ENCODE peak calls at places on chromosomes 16 and 17, in six cellular contexts. I is RWPE2, S is fibroblast of lung, O is A673, F is MM.1S, T is mesenchymal stem cell. A is an unnamed sample.
A peak's percentile ranks its signal among the peaks of the same experiment; 100 is the strongest.

GRCh38 chr17:77420476-77420803 is 279.7 kb downstream of the SEC14L1 start:
- DNase-seq in I (no peak), S (no peak), O (no peak), F (no peak), T (no peak), A (peak; percentile 33)

GRCh38 chr16:57470683-57471082 is 8.2 kb downstream of the POLR2C start:
- DNase-seq in I (no peak), S (no peak), O (no peak), F (no peak), T (peak; percentile 48), A (no peak)

GRCh38 chr17:78329263-78330059 is 30.4 kb downstream of the SOCS3 start:
- DNase-seq in I (no peak), S (peak; percentile 86), O (no peak), F (no peak), T (peak; percentile 85), A (peak; percentile 99)

GRCh38 chr17:58007781-58008706 is 998 bp upstream of the SRSF1 start:
- DNase-seq in I (no peak), S (no peak), O (no peak), F (no peak), T (no peak), A (no peak)

GRCh38 chr16:57540387-57540786 is 2.1 kb upstream of the ADGRG5 start:
- DNase-seq in I (peak; percentile 30), S (no peak), O (no peak), F (no peak), T (no peak), A (no peak)

GRCh38 chr16:46920402-46921068 is 36.4 kb downstream of the GPT2 start:
- DNase-seq in I (no peak), S (no peak), O (no peak), F (no peak), T (no peak), A (no peak)

GRCh38 chr16:56514845-56515244 is 5.0 kb downstream of the BBS2 start:
- DNase-seq in I (no peak), S (no peak), O (no peak), F (no peak), T (peak; percentile 4), A (no peak)

GRCh38 chr16:59263980-59264379 is 529.9 kb upstream of the GOT2 start:
- DNase-seq in I (no peak), S (no peak), O (no peak), F (no peak), T (no peak), A (peak; percentile 78)

GRCh38 chr17:59842901-59843652 is 49.7 kb downstream of the TUBD1 start:
- DNase-seq in I (peak; percentile 76), S (peak; percentile 98), O (no peak), F (no peak), T (peak; percentile 98), A (no peak)

GRCh38 chr17:82463391-82463790 is 4.8 kb downstream of the NARF start:
- DNase-seq in I (no peak), S (no peak), O (no peak), F (no peak), T (no peak), A (no peak)

GRCh38 chr17:42422958-42423712 is at the start of gene CAVIN1:
- DNase-seq in I (peak; percentile 98), S (peak; percentile 98), O (peak; percentile 87), F (no peak), T (peak; percentile 96), A (peak; percentile 98)

GRCh38 chr17:7586673-7587419 is 3.0 kb downstream of the SOX15 start:
- DNase-seq in I (no peak), S (no peak), O (peak; percentile 69), F (no peak), T (no peak), A (no peak)

GRCh38 chr17:56834380-56835258 is 668 bp downstream of the DGKE start:
- DNase-seq in I (peak; percentile 75), S (peak; percentile 27), O (no peak), F (peak; percentile 85), T (peak; percentile 61), A (peak; percentile 53)
- H3K27ac ChIP-seq in I (peak overlapping the region; percentile 50), S (peak overlapping the region; percentile 91), O (peak overlapping the region; percentile 67), F (peak overlapping the region; percentile 81), T (no peak overlapping the region), A (peak overlapping the region; percentile 47)

GRCh38 chr16:84673203-84673535 is 24.9 kb downstream of the KLHL36 start:
- DNase-seq in I (peak; percentile 90), S (no peak), O (no peak), F (no peak), T (no peak), A (no peak)
- H3K4me1 ChIP-seq in I (peaks cover 17% of the 10 kb centered on the region), S (no peaks in the 10 kb centered on the region), O (peaks cover 1% of the 10 kb centered on the region), F (no peaks in the 10 kb centered on the region), T (peaks cover 5% of the 10 kb centered on the region), A (no peaks in the 10 kb centered on the region)

GRCh38 chr16:1929578-1930337 is 11.5 kb upstream of the HS3ST6 start:
- DNase-seq in I (no peak), S (peak; percentile 67), O (peak; percentile 89), F (peak; percentile 88), T (peak; percentile 73), A (peak; percentile 81)

GRCh38 chr16:1924095-1924494 is 5.9 kb upstream of the HS3ST6 start:
- DNase-seq in I (no peak), S (no peak), O (no peak), F (no peak), T (no peak), A (no peak)

GRCh38 chr16:1923299-1924034 is 5.3 kb upstream of the HS3ST6 start:
- DNase-seq in I (no peak), S (peak; percentile 21), O (peak; percentile 85), F (no peak), T (peak; percentile 62), A (peak; percentile 81)

GRCh38 chr16:1929105-1929504 is 10.9 kb upstream of the HS3ST6 start:
- DNase-seq in I (no peak), S (no peak), O (peak; percentile 41), F (peak; percentile 31), T (no peak), A (peak; percentile 56)

DNA sequence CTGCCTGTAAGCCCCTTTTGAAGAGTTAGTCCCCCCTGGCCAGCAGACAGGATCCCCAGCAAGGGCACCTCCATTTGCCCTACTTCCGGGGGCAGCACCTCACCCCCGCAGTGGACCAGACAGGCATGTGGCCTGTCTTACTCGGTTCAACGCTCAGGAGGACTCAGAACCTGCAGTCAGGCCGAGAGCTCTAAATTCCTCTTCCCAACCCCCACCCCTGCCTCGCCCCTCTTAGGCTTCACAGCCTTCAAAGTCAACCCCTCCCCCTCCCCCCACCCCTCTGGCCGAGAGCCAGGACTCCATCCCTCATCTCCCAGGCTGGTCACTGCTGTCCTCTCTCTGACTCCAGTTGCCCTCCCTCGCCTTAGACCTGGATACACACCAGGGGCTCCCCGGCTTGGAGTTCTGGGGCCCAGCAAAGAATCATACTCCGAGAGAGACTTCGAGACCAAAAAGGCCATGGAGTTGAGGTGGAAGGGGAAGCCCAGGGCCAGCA is 8.1 kb upstream of the HS3ST6 start:
- DNase-seq in I (no peak), S (no peak), O (no peak), F (no peak), T (no peak), A (no peak)
- H3K27ac ChIP-seq in I (no peak overlapping the region), S (no peak overlapping the region), O (no peak overlapping the region), F (no peak overlapping the region), T (no peak overlapping the region), A (no peak overlapping the region)

GRCh38 chr16:50369133-50369804 is 481 bp upstream of the BRD7 start:
- DNase-seq in I (no peak), S (no peak), O (no peak), F (no peak), T (no peak), A (no peak)
- H3K4me1 ChIP-seq in I (peaks cover 16% of the 10 kb centered on the region), S (peaks cover 5% of the 10 kb centered on the region), O (peaks cover 8% of the 10 kb centered on the region), F (peaks cover 10% of the 10 kb centered on the region), T (peaks cover 8% of the 10 kb centered on the region), A (no peaks in the 10 kb centered on the region)

GRCh38 chr17:81331527-81332043 is 36.5 kb upstream of the SLC38A10 start:
- DNase-seq in I (no peak), S (no peak), O (no peak), F (no peak), T (no peak), A (peak; percentile 92)
- H3K27ac ChIP-seq in I (peak overlapping the region; percentile 96), S (no peak overlapping the region), O (no peak overlapping the region), F (no peak overlapping the region), T (no peak overlapping the region), A (peak overlapping the region; percentile 79)

GRCh38 chr16:11688520-11688886 is 20.2 kb downstream of the SNN start:
- DNase-seq in I (no peak), S (no peak), O (no peak), F (no peak), T (no peak), A (no peak)
- H3K4me1 ChIP-seq in I (peaks cover 5% of the 10 kb centered on the region), S (peaks cover 4% of the 10 kb centered on the region), O (peaks cover 16% of the 10 kb centered on the region), F (peaks cover 64% of the 10 kb centered on the region), T (no peaks in the 10 kb centered on the region), A (peaks cover 41% of the 10 kb centered on the region)

DNA sequence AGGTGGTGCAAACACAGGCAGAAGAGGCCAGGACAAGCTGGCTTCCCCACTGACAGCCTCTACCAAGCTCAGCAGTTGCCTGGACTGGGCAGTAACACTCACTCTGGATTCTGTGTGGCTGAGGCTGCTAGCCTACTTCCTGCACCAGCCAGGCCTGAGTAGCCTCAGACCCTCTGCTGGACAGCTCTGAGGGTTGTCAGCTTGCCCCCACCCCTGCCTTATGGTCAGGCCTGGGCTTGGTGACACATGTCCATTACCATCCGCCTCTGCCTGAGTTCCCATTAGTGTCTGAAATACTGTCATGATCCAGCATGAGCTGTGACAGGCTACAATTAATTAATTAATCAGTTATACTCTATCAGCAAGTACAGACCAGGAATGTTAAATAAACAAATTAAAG is 534.2 kb upstream of the CDH5 start:
- DNase-seq in I (no peak), S (no peak), O (no peak), F (no peak), T (peak; percentile 14), A (no peak)
- H3K27ac ChIP-seq in I (no peak overlapping the region), S (no peak overlapping the region), O (peak overlapping the region; percentile 97), F (no peak overlapping the region), T (no peak overlapping the region), A (no peak overlapping the region)

GRCh38 chr17:50144845-50145531 is 5.5 kb downstream of the PPP1R9B start:
- DNase-seq in I (no peak), S (no peak), O (no peak), F (no peak), T (no peak), A (no peak)
- H3K4me1 ChIP-seq in I (peaks cover 18% of the 10 kb centered on the region), S (peaks cover 22% of the 10 kb centered on the region), O (peaks cover 23% of the 10 kb centered on the region), F (peaks cover 5% of the 10 kb centered on the region), T (peaks cover 45% of the 10 kb centered on the region), A (peaks cover 7% of the 10 kb centered on the region)

DNA sequence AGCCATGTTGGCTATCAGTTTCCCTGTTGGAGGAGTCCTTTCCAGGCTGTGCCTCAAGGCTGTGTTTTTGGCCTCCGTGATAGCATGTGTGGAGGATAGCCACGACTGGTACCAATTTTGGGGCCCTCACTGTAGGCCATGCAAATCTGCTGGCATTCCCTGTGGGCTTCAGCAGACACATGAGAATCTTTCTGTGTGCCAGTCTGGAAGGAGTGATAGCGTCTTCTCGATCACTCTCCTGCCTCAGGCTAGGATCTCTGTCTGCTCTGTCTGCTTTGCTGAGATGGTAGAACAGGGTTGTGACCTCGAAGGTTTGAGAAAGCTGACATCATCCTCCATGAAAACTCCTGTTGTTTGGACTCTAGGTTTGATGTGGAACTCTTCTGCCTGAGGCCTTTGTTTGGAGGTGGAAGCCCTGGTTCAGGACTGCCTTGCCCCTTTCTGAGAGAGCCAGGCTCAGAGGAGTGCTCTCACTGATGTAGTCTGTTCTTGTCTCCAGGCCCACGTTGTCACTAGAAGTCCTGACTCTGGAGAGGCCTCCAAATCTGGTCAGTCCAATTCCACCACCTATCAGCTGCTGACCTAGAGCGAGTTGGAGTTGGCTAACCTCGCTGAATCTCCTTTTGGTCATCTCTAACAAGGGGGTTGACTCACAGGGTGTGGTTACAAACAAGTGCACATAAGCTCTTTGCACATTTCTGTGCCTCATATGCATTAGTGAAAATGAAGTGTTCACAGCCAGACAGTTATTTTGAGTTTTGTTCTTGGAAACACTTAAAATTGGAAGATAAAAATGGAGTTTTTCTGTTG is 12.1 kb upstream of the EDC4 start:
- DNase-seq in I (no peak), S (peak; percentile 50), O (no peak), F (no peak), T (peak; percentile 68), A (no peak)
- H3K27ac ChIP-seq in I (peak overlapping the region; percentile 3), S (peak overlapping the region; percentile 77), O (no peak overlapping the region), F (no peak overlapping the region), T (no peak overlapping the region), A (no peak overlapping the region)

A was measured in SJCRH30.